ENCODE peak calls at places on chromosomes 6 and 20, in four cellular contexts. T is IMR-90, V is A673, B is Peyer's patch. M is an unnamed sample.

GRCh38 chr6:162621246-162621645 is 106.3 kb downstream of the PRKN start:
- DNase-seq in T (no peak), V (no peak), B (no peak), M (peak)

GRCh38 chr6:158595223-158595622 is 35.3 kb downstream of the TMEM181 start:
- DNase-seq in V (no peak), T (no peak), B (no peak), M (no peak)

GRCh38 chr20:25076731-25077609 is 5.0 kb downstream of the VSX1 start:
- DNase-seq in T (peak), V (no peak), B (no peak), M (no peak)

GRCh38 chr20:9200620-9201019 is 131.7 kb downstream of the PLCB4 start:
- DNase-seq in T (peak), V (peak), B (no peak), M (peak)

GRCh38 chr20:478949-479429 is 16.7 kb upstream of the TBC1D20 start:
- DNase-seq in B (no peak), T (peak), V (peak), M (peak)

GRCh38 chr6:27209659-27210269 is 37.7 kb upstream of the PRSS16 start:
- DNase-seq in B (no peak), V (no peak), T (peak), M (no peak)

GRCh38 chr6:41548098-41548840 is 2.1 kb downstream of the FOXP4 start:
- DNase-seq in B (peak), V (no peak), T (no peak), M (no peak)

GRCh38 chr20:57094171-57094891 is 172.1 kb downstream of the BMP7 start:
- DNase-seq in T (no peak), V (no peak), B (no peak), M (no peak)

GRCh38 chr6:160005861-160006540 is 37.1 kb downstream of the IGF2R start:
- DNase-seq in T (peak), B (no peak), V (peak), M (peak)

GRCh38 chr6:1885576-1886003 is 275.9 kb downstream of the FOXC1 start:
- DNase-seq in V (no peak), T (no peak), B (no peak), M (peak)

GRCh38 chr6:157520117-157520406 is 139.1 kb downstream of the ZDHHC14 start:
- DNase-seq in V (no peak), B (no peak), T (no peak), M (no peak)

GRCh38 chr6:123640567-123641187 is 3.9 kb upstream of the TRDN start:
- DNase-seq in T (no peak), V (peak), B (no peak), M (no peak)

GRCh38 chr6:105164418-105164817 is 15.4 kb downstream of the POPDC3 start:
- DNase-seq in T (peak), B (no peak), V (no peak), M (peak)

GRCh38 chr20:40883097-40883496 is 145.5 kb upstream of the TOP1 start:
- DNase-seq in V (no peak), T (no peak), B (no peak), M (no peak)

GRCh38 chr6:143374014-143374413 is 76.5 kb downstream of the ADAT2 start:
- DNase-seq in T (no peak), B (no peak), V (no peak), M (no peak)

GRCh38 chr20:10857362-10858070 is 183.7 kb upstream of the JAG1 start:
- DNase-seq in V (no peak), T (peak), B (peak), M (peak)

GRCh38 chr6:84033523-84034451 is at the start of gene MRAP2:
- DNase-seq in B (peak), V (peak), T (no peak), M (peak)

GRCh38 chr20:2023151-2023550 is 29.3 kb upstream of the PDYN start:
- DNase-seq in B (no peak), T (no peak), V (no peak), M (no peak)

GRCh38 chr6:139510040-139510815 is 135.8 kb upstream of the CITED2 start:
- DNase-seq in V (no peak), T (no peak), B (no peak), M (no peak)

GRCh38 chr6:6682225-6682624 is 93.7 kb downstream of the LY86 start:
- DNase-seq in T (no peak), V (no peak), B (no peak), M (no peak)

GRCh38 chr20:22939181-22939580 is 95.9 kb upstream of the SSTR4 start:
- DNase-seq in V (no peak), T (no peak), B (no peak), M (no peak)

GRCh38 chr20:20365593-20365992 is 2.3 kb upstream of the INSM1 start:
- DNase-seq in V (no peak), B (no peak), T (no peak), M (no peak)

GRCh38 chr6:47161176-47161687 is 119.1 kb upstream of the ADGRF1 start:
- DNase-seq in B (no peak), V (no peak), T (peak), M (peak)

GRCh38 chr6:139519571-139520031 is 145.2 kb upstream of the CITED2 start:
- DNase-seq in B (no peak), V (no peak), T (peak), M (no peak)

GRCh38 chr20:13221673-13222318 is 722 bp downstream of the ISM1 start:
- DNase-seq in B (peak), T (peak), V (peak), M (peak)

GRCh38 chr6:10223841-10224240 is 191.0 kb downstream of the TFAP2A start:
- DNase-seq in B (no peak), V (no peak), T (no peak), M (no peak)

GRCh38 chr6:7137335-7138106 is 29.8 kb downstream of the RREB1 start:
- DNase-seq in T (peak), B (no peak), V (peak), M (peak)

GRCh38 chr6:79426625-79427278 is 110.5 kb downstream of the LCA5 start:
- DNase-seq in B (no peak), T (no peak), V (no peak), M (no peak)

GRCh38 chr6:25655746-25656145 is 3.7 kb downstream of the SCGN start:
- DNase-seq in V (no peak), B (no peak), T (no peak), M (no peak)

GRCh38 chr6:149823013-149823412 is 41.1 kb downstream of the LRP11 start:
- DNase-seq in T (no peak), V (no peak), B (no peak), M (no peak)

GRCh38 chr6:30844118-30844535 is 40.2 kb upstream of the DDR1 start:
- DNase-seq in T (peak), B (peak), V (no peak), M (no peak)

GRCh38 chr6:27296106-27296783 is 15.8 kb downstream of the POM121L2 start:
- DNase-seq in V (peak), B (no peak), T (peak), M (peak)

GRCh38 chr6:132236744-132237143 is 164.5 kb downstream of the MOXD1 start:
- DNase-seq in B (no peak), V (no peak), T (peak), M (peak)

GRCh38 chr6:134945045-134945444 is 4.9 kb downstream of the ALDH8A1 start:
- DNase-seq in T (no peak), V (no peak), B (no peak), M (no peak)

GRCh38 chr20:38645980-38646858 is 44.6 kb downstream of the ARHGAP40 start:
- DNase-seq in B (peak), T (peak), V (peak), M (peak)

GRCh38 chr20:58707770-58708169 is 15.2 kb downstream of the NPEPL1 start:
- DNase-seq in V (no peak), T (no peak), B (no peak), M (no peak)

GRCh38 chr6:111614833-111615582 is 9.3 kb upstream of the TRAF3IP2 start:
- DNase-seq in T (no peak), V (peak), B (peak), M (no peak)

GRCh38 chr20:35007413-35007812 is 51.7 kb downstream of the MYH7B start:
- DNase-seq in T (no peak), B (peak), V (no peak), M (no peak)

GRCh38 chr20:57178582-57179112 is 87.8 kb downstream of the BMP7 start:
- DNase-seq in T (no peak), V (no peak), B (no peak), M (no peak)

GRCh38 chr20:33837096-33837830 is 26.1 kb downstream of the CHMP4B start:
- DNase-seq in B (no peak), V (no peak), T (no peak), M (no peak)

GRCh38 chr20:33840759-33841438 is 29.8 kb downstream of the CHMP4B start:
- DNase-seq in B (no peak), V (no peak), T (no peak), M (no peak)

GRCh38 chr20:33839591-33839990 is 28.4 kb downstream of the CHMP4B start:
- DNase-seq in V (no peak), B (no peak), T (no peak), M (no peak)

GRCh38 chr20:33835773-33836172 is 24.6 kb downstream of the CHMP4B start:
- DNase-seq in T (no peak), B (no peak), V (no peak), M (no peak)

DNA sequence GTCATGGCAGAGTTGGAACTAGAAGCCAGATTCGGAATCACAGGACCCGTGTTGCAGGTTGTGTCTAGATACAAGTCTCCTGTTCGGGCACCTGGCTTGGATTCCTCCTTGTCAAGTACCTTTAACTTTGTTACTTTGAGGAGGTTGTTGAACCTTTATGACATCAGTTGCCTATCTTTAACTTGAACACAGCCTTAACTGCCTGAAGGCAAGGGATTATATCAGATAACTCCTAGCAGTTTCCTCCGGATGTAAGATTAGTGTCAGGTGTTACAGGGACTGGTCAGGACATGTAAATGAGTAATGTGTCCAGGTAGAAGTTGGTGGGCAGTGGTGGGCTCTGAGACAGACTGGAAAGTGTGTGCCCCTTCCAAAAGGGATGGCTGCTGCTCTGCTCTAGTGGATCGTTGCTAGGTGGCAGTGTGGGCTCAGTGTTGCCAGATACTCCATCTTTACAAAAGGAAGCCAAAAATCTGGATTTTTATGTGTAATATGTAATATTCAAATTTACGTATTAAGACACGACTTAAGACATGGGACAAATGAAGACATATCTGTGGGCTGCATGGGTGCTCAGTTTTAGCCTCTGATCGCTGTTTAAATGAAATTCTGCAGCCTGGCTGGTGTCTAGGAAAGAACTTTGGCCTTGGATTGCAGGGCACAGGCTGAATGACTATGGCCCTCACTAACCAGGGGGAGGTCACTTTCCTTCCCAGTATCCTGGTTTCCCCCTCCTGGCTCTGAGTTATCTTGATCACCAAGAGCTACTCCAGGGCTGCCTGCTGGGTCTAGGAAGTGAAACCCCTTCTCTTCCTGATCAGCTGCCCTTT is 27.1 kb downstream of the CHMP4B start:
- DNase-seq in T (no peak), V (no peak), B (peak), M (no peak)
- TF ChIP-seq CTCF in T (no peak), V (peak), B (no peak), M (peak)

DNA sequence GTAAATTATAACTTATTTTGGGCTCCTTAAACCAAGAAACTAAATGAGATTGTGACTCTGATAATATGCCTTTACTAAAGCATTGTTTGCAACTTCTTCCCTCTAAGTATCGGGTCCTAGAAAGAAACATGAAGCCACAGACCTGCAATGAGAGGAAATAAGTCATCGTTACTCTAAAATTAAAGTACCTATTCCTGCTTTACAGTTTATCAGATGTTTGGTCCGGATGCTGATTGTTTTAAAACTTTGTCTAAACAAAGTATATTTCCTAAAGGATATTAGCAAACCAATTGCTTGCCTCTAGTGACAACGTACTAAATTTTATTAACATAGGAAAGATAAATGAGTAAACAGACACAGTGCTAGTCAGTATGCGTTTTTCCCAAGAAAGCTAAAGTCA is 216.8 kb downstream of the GJA1 start:
- DNase-seq in T (no peak), B (no peak), V (no peak), M (no peak)
- TF ChIP-seq CTCF in T (no peak), B (no peak), V (no peak), M (no peak)

GRCh38 chr6:5028921-5029320 is 25.1 kb upstream of the RPP40 start:
- DNase-seq in T (no peak), B (no peak), V (no peak), M (no peak)

GRCh38 chr6:5028301-5028700 is 24.5 kb upstream of the RPP40 start:
- DNase-seq in V (no peak), B (no peak), T (no peak), M (no peak)

GRCh38 chr6:5023923-5024322 is 20.1 kb upstream of the RPP40 start:
- DNase-seq in T (no peak), B (no peak), V (no peak), M (no peak)

GRCh38 chr6:5029609-5030008 is 25.8 kb upstream of the RPP40 start:
- DNase-seq in T (no peak), B (no peak), V (no peak), M (no peak)

DNA sequence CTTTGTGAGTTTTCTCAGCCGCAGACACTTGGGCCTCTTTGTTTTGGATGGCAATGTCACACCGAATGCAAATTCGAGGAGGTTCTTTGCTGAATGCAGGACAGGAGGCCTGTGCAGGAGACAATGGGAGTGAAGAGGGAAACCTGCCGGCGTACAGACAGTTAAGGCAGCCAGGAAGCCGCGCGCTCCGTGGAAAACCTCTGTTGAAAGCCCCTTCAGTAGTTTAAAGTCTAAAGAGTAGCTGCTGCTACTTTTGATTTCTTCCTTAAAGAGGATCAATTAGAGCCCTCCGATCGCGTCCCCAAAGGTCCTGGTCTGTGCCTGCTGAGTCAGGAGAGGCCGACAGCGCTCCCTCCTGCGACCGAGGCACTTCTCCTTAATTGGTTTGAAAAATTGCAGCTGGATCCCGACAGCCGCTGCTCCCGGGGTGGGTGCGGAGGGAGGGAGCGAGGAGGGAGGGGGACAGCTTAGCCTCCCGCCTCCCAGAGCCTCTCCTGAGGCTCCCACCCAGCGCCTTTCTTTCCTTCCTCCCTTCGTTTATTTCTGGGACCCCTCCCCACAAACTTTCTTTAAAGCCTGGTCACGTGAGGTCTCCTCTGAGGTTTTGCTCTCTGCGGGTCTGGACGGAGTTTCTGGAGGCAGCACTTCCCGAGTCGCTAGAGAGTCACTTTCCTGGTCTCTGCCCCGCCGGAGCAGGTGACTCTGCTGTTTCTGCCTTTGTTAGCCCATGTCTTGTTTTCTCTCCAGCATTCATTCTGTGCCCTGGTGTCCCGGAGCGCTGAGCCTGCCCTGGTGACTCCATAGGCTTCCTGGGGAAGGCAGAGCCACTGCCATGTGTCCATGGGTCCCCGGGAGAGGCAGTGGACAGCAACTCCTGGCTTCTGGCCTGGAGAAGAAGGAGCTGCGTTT is 22.3 kb upstream of the RPP40 start:
- DNase-seq in T (peak), B (no peak), V (peak), M (peak)
- TF ChIP-seq CTCF in T (no peak), B (no peak), V (peak), M (peak)

GRCh38 chr20:4684837-4685413 is 36.8 kb upstream of the PRND start:
- DNase-seq in B (no peak), V (no peak), T (peak), M (peak)
- TF ChIP-seq CTCF in B (no peak), V (no peak), T (peak), M (no peak)

GRCh38 chr6:32969685-32970412 is 1.5 kb downstream of the BRD2 start:
- DNase-seq in B (peak), V (peak), T (peak), M (peak)
- TF ChIP-seq CTCF in B (peak), V (peak), T (no peak), M (no peak)

GRCh38 chr6:97591955-97592354 is 308.9 kb upstream of the MMS22L start:
- DNase-seq in T (no peak), B (no peak), V (no peak), M (no peak)

DNA sequence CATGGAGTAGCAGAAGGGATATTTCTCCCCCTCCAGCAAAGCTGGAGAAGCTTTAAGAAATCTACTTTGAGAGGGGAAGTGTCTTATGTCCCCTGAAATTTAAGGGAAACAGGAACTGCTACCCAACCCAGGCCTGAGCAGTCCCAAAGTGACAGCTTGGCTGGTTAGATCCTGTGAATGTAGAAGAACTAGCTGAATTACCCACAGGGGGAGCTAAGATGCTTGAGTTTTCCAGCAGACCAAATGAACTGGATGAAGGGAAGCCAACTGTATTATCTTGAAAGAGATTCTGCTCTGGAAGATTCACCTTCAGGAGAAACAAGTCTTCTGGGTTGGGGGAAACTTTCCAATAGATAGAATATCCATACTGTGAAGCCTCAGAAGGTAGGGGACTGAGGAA is 303.3 kb upstream of the MMS22L start:
- DNase-seq in B (no peak), T (peak), V (peak), M (peak)
- TF ChIP-seq CTCF in B (no peak), T (peak), V (peak), M (peak)